ENCODE peak calls at places on chromosomes 16 and 17, in five cellular contexts. J, O, T, C and H are unnamed samples.

GRCh38 chr16:660459-661183 is 7.3 kb upstream of the RHOT2 start:
- DNase-seq in C (no peak), T (peak), J (peak), O (peak), H (peak)

GRCh38 chr17:72826602-72827001 is 265.9 kb downstream of the SLC39A11 start:
- DNase-seq in O (no peak), C (no peak), T (no peak), J (peak), H (peak)

GRCh38 chr17:11980813-11981212 is 16.5 kb downstream of the ZNF18 start:
- DNase-seq in J (peak), O (no peak), T (no peak), C (no peak), H (no peak)

GRCh38 chr16:66008136-66008535 is 358.4 kb upstream of the CDH5 start:
- DNase-seq in J (peak), T (no peak), C (no peak), O (no peak), H (no peak)

GRCh38 chr17:45305532-45306087 is 11.2 kb downstream of the MAP3K14 start:
- DNase-seq in T (no peak), J (peak), O (no peak), C (no peak), H (peak)

GRCh38 chr17:8865811-8866210 is 1.7 kb downstream of the PIK3R6 start:
- DNase-seq in T (no peak), C (no peak), J (no peak), O (no peak), H (no peak)

GRCh38 chr17:62648954-62649294 is 21.5 kb downstream of the MRC2 start:
- DNase-seq in O (no peak), J (no peak), C (no peak), T (no peak), H (no peak)

GRCh38 chr16:84016477-84016876 is 26.1 kb downstream of the SLC38A8 start:
- DNase-seq in T (no peak), O (no peak), J (no peak), C (no peak), H (no peak)

GRCh38 chr16:81645303-81645702 is 133.8 kb upstream of the PLCG2 start:
- DNase-seq in T (peak), J (peak), C (no peak), O (peak), H (peak)

GRCh38 chr16:85847681-85848601 is 48.4 kb downstream of the COX4I1 start:
- DNase-seq in O (no peak), T (no peak), J (no peak), C (no peak), H (no peak)

GRCh38 chr17:59154335-59154720 is 658 bp downstream of the SKA2 start:
- DNase-seq in C (no peak), T (peak), O (no peak), J (peak), H (peak)

GRCh38 chr16:720507-720989 is 398 bp upstream of the ANTKMT start:
- DNase-seq in T (no peak), C (no peak), O (no peak), J (peak), H (peak)

GRCh38 chr17:68176770-68177169 is 71.1 kb upstream of the AMZ2 start:
- DNase-seq in C (no peak), O (no peak), T (no peak), J (no peak), H (no peak)

GRCh38 chr16:48561960-48562393 is 48.0 kb downstream of the N4BP1 start:
- DNase-seq in O (no peak), C (no peak), T (no peak), J (peak), H (no peak)